ENCODE peak calls at places on chromosomes 13 and 19, in ten cellular contexts. W, B, T, E, Y, G, N, Q, K and V are unnamed samples.

GRCh38 chr13:47798906-47799305 is 202.2 kb downstream of the SUCLA2 start:
- DNase-seq in W (no peak), B (no peak), T (no peak), E (no peak), Y (no peak), G (no peak), N (peak; percentile 27), Q (no peak), K (peak; percentile 51), V (no peak)

GRCh38 chr13:40787062-40787461 is 2.3 kb upstream of the SLC25A15 start:
- DNase-seq in W (peak; percentile 79), B (no peak), T (no peak), E (no peak), Y (no peak), G (no peak), N (peak; percentile 34), Q (no peak), K (no peak), V (no peak)

GRCh38 chr13:29472317-29472961 is 123.0 kb downstream of the SLC7A1 start:
- DNase-seq in W (no peak), B (peak; percentile 57), T (peak; percentile 54), E (no peak), Y (peak; percentile 71), G (peak; percentile 39), N (peak; percentile 61), Q (no peak), K (peak; percentile 68), V (no peak)

GRCh38 chr19:51158474-51159129 is 16.5 kb downstream of the SIGLEC7 start:
- DNase-seq in W (no peak), B (peak; percentile 12), T (peak; percentile 60), E (peak; percentile 66), Y (peak; percentile 72), G (no peak), N (peak; percentile 8), Q (peak; percentile 49), K (peak; percentile 32), V (no peak)

GRCh38 chr13:104314926-104315535 is 1248.8 kb upstream of the SLC10A2 start:
- DNase-seq in W (no peak), B (no peak), T (no peak), E (no peak), Y (no peak), G (no peak), N (no peak), Q (no peak), K (no peak), V (no peak)

GRCh38 chr19:21934593-21934992 is 76.2 kb downstream of the ZNF208 start:
- DNase-seq in W (no peak), B (no peak), T (no peak), E (no peak), Y (no peak), G (no peak), N (no peak), Q (no peak), K (no peak), V (no peak)

GRCh38 chr13:83568019-83568418 is 314.3 kb downstream of the SLITRK1 start:
- DNase-seq in W (no peak), B (no peak), T (no peak), E (no peak), Y (no peak), G (no peak), N (no peak), Q (no peak), K (no peak), V (no peak)

GRCh38 chr13:27151798-27152599 is 19.6 kb downstream of the USP12 start:
- DNase-seq in W (no peak), B (no peak), T (no peak), E (no peak), Y (no peak), G (no peak), N (no peak), Q (no peak), K (no peak), V (no peak)

GRCh38 chr19:47610902-47611301 is 2.0 kb downstream of the BICRA start:
- DNase-seq in W (no peak), B (peak; percentile 44), T (no peak), E (no peak), Y (no peak), G (no peak), N (no peak), Q (no peak), K (no peak), V (no peak)

GRCh38 chr19:55640043-55640576 is 692 bp upstream of the ZNF580 start:
- DNase-seq in W (no peak), B (peak; percentile 80), T (peak; percentile 35), E (peak; percentile 89), Y (no peak), G (peak; percentile 54), N (peak; percentile 68), Q (peak; percentile 67), K (peak; percentile 77), V (peak; percentile 71)

GRCh38 chr19:17125052-17125727 is 49.6 kb downstream of the MYO9B start:
- DNase-seq in W (no peak), B (no peak), T (no peak), E (no peak), Y (no peak), G (no peak), N (peak; percentile 71), Q (no peak), K (peak; percentile 59), V (no peak)

GRCh38 chr19:55474269-55475265 is 1.9 kb upstream of the ZNF628 start:
- DNase-seq in W (no peak), B (no peak), T (no peak), E (no peak), Y (no peak), G (no peak), N (peak; percentile 56), Q (no peak), K (no peak), V (no peak)

DNA sequence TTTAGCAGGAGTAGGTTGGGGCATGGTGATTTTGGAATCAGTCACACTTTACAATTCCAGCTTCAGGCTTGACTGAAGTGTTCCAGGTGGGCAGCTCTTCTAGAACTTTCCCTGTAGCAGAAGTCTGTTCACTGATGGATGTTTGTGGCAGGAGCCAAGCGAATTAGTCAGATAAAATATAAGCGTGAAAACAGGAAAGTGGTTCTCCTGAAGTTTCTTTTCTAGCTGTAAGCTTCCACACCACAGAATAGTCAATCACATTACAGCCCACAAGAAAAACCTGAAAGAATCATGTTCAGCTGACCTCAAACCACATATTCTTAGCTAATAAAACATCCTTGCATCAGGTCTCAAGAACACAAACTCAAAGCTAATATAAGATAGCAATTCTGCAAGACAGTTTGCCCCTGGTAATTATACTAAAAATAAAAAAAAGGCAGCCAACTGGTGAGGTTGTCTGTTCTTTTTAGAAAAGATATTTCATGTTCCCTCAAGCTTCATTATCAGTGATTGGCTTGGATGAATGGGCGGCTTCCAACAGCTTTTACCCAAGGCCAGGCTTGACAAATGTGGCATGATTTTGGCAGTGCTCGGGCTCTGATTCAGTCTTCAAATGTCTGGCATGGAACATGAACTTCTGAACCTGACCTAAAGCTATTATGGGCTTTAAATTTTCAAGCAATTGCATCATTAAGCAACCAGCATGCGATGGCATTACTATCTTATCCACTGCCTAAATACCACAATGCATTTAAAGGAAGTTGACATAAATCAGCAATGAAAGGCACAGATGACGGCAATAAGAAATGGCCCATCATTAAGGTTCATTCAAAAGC is 136.8 kb downstream of the DCLK1 start:
- DNase-seq in W (no peak), B (no peak), T (no peak), E (peak; percentile 81), Y (no peak), G (peak; percentile 64), N (peak; percentile 93), Q (peak; percentile 71), K (peak; percentile 98), V (no peak)
- TF ChIP-seq CTCF in W (no peak), B (no peak), T (no peak), E (no peak), Y (no peak), G (no peak), N (no peak), Q (no peak), K (no peak), V (no peak)

GRCh38 chr19:57191141-57192063 is at the start of gene ZNF264:
- DNase-seq in W (peak; percentile 61), B (peak; percentile 90), T (peak; percentile 80), E (peak; percentile 95), Y (peak; percentile 87), G (peak; percentile 94), N (peak; percentile 85), Q (peak; percentile 94), K (peak; percentile 90), V (peak; percentile 90)
- TF ChIP-seq CTCF in W (no peak), B (no peak), T (no peak), E (no peak), Y (no peak), G (no peak), N (no peak), Q (no peak), K (no peak), V (no peak)

DNA sequence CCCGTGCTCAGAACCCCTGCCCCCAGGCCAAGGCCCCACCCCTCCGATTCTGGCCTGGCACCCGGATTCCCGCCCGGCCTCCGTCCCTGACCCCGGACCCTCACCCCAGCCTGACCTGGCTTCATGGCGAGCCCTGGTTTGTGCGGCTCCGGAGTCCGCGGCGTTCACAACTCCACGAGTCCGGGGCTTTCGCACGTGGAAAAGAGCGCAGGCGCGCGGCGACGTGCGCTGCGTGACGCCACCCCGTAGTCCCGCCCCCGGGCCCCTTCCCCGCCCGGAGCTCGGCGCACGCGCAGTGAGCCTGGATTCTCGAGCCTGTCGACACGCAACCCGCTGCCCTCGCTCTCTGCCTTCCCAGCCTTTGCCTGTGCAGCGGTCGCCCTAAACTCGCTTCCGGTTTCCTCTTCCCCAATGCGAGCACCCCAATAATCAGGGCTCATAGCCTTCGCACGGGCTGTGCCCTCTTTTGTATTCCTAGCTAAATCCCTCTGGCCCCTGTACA is at the start of gene FBL:
- DNase-seq in W (peak; percentile 75), B (peak; percentile 92), T (peak; percentile 92), E (peak; percentile 99), Y (peak; percentile 99), G (peak; percentile 94), N (peak; percentile 87), Q (peak; percentile 96), K (peak; percentile 93), V (peak; percentile 99)
- TF ChIP-seq CTCF in W (no peak), B (no peak), T (no peak), E (no peak), Y (no peak), G (no peak), N (no peak), Q (no peak), K (no peak), V (no peak)

GRCh38 chr19:6363429-6363828 is 2.1 kb downstream of the CLPP start:
- DNase-seq in W (no peak), B (no peak), T (no peak), E (no peak), Y (no peak), G (no peak), N (no peak), Q (no peak), K (no peak), V (no peak)

GRCh38 chr19:6362024-6362344 is 653 bp downstream of the CLPP start:
- DNase-seq in W (no peak), B (no peak), T (no peak), E (no peak), Y (no peak), G (no peak), N (no peak), Q (no peak), K (peak; percentile 16), V (no peak)

GRCh38 chr19:6362351-6362801 is 1.0 kb downstream of the CLPP start:
- DNase-seq in W (no peak), B (no peak), T (no peak), E (no peak), Y (no peak), G (no peak), N (no peak), Q (no peak), K (no peak), V (no peak)

GRCh38 chr19:6359942-6360341 is 1.4 kb upstream of the CLPP start:
- DNase-seq in W (no peak), B (no peak), T (no peak), E (no peak), Y (no peak), G (no peak), N (no peak), Q (no peak), K (no peak), V (no peak)

GRCh38 chr19:6364353-6364752 is 3.0 kb downstream of the CLPP start:
- DNase-seq in W (no peak), B (no peak), T (no peak), E (no peak), Y (no peak), G (no peak), N (no peak), Q (no peak), K (no peak), V (no peak)
- TF ChIP-seq CTCF in W (no peak), B (no peak), T (no peak), E (no peak), Y (no peak), G (no peak), N (no peak), Q (no peak), K (no peak), V (no peak)